ENCODE peak calls at places on chromosomes 1 and 21, in seven cellular contexts. One of them, this sample, is unnamed.

GRCh38 chr1:116273042-116273783 is 99.8 kb upstream of the ATP1A1 start:
- DNase-seq in astrocyte of the cerebellum: no peak
- DNase-seq in brain microvascular endothelial cell: no peak
- DNase-seq in AG04449: no peak
- DNase-seq in Panc1: no peak
- DNase-seq in suprapubic skin: no peak
- DNase-seq in cardiac fibroblast: no peak
- DNase-seq in this sample: no peak

GRCh38 chr1:24108334-24109165 is 3.4 kb downstream of the MYOM3 start:
- DNase-seq in AG04449: peak
- DNase-seq in astrocyte of the cerebellum: peak
- DNase-seq in brain microvascular endothelial cell: peak
- DNase-seq in cardiac fibroblast: peak
- DNase-seq in suprapubic skin: no peak
- DNase-seq in Panc1: no peak
- DNase-seq in this sample: peak

GRCh38 chr1:204350857-204351573 is 8.7 kb downstream of the PLEKHA6 start:
- DNase-seq in cardiac fibroblast: peak
- DNase-seq in Panc1: no peak
- DNase-seq in suprapubic skin: no peak
- DNase-seq in AG04449: no peak
- DNase-seq in astrocyte of the cerebellum: peak
- DNase-seq in brain microvascular endothelial cell: peak
- DNase-seq in this sample: no peak

GRCh38 chr1:201538618-201539551 is at the start of gene NAV1:
- DNase-seq in suprapubic skin: peak
- DNase-seq in brain microvascular endothelial cell: no peak
- DNase-seq in cardiac fibroblast: peak
- DNase-seq in Panc1: no peak
- DNase-seq in astrocyte of the cerebellum: no peak
- DNase-seq in AG04449: no peak
- DNase-seq in this sample: no peak

GRCh38 chr1:81224222-81224621 is 576.5 kb upstream of the ADGRL2 start:
- DNase-seq in cardiac fibroblast: no peak
- DNase-seq in astrocyte of the cerebellum: no peak
- DNase-seq in AG04449: no peak
- DNase-seq in suprapubic skin: no peak
- DNase-seq in Panc1: no peak
- DNase-seq in brain microvascular endothelial cell: no peak
- DNase-seq in this sample: no peak

GRCh38 chr1:94622757-94623156 is 81.2 kb upstream of the F3 start:
- DNase-seq in suprapubic skin: no peak
- DNase-seq in astrocyte of the cerebellum: no peak
- DNase-seq in AG04449: no peak
- DNase-seq in brain microvascular endothelial cell: peak
- DNase-seq in Panc1: no peak
- DNase-seq in cardiac fibroblast: peak
- DNase-seq in this sample: peak

GRCh38 chr1:155324717-155325595 is 4.3 kb downstream of the RUSC1 start:
- DNase-seq in brain microvascular endothelial cell: peak
- DNase-seq in astrocyte of the cerebellum: no peak
- DNase-seq in cardiac fibroblast: peak
- DNase-seq in Panc1: no peak
- DNase-seq in AG04449: no peak
- DNase-seq in suprapubic skin: peak
- DNase-seq in this sample: no peak

GRCh38 chr1:63317007-63317813 is 5.2 kb upstream of the FOXD3 start:
- DNase-seq in AG04449: no peak
- DNase-seq in suprapubic skin: no peak
- DNase-seq in cardiac fibroblast: peak
- DNase-seq in Panc1: peak
- DNase-seq in brain microvascular endothelial cell: peak
- DNase-seq in astrocyte of the cerebellum: no peak
- DNase-seq in this sample: no peak

GRCh38 chr1:81498370-81499184 is 302.2 kb upstream of the ADGRL2 start:
- DNase-seq in Panc1: no peak
- DNase-seq in cardiac fibroblast: no peak
- DNase-seq in brain microvascular endothelial cell: no peak
- DNase-seq in suprapubic skin: no peak
- DNase-seq in AG04449: no peak
- DNase-seq in astrocyte of the cerebellum: no peak
- DNase-seq in this sample: no peak

GRCh38 chr1:74368335-74368734 is 133.1 kb downstream of the TNNI3K start:
- DNase-seq in brain microvascular endothelial cell: no peak
- DNase-seq in suprapubic skin: no peak
- DNase-seq in AG04449: no peak
- DNase-seq in astrocyte of the cerebellum: no peak
- DNase-seq in Panc1: no peak
- DNase-seq in cardiac fibroblast: no peak
- DNase-seq in this sample: no peak

GRCh38 chr1:228014235-228014930 is 7.6 kb downstream of the WNT3A start:
- DNase-seq in cardiac fibroblast: peak
- DNase-seq in Panc1: no peak
- DNase-seq in suprapubic skin: peak
- DNase-seq in AG04449: no peak
- DNase-seq in astrocyte of the cerebellum: peak
- DNase-seq in brain microvascular endothelial cell: peak
- DNase-seq in this sample: no peak

GRCh38 chr1:149848811-149849210 is 50.6 kb upstream of the BOLA1 start:
- DNase-seq in cardiac fibroblast: no peak
- DNase-seq in Panc1: no peak
- DNase-seq in suprapubic skin: no peak
- DNase-seq in brain microvascular endothelial cell: no peak
- DNase-seq in AG04449: no peak
- DNase-seq in astrocyte of the cerebellum: no peak
- DNase-seq in this sample: no peak

GRCh38 chr1:62436039-62436465 is 797 bp upstream of the USP1 start:
- DNase-seq in AG04449: no peak
- DNase-seq in cardiac fibroblast: no peak
- DNase-seq in astrocyte of the cerebellum: no peak
- DNase-seq in Panc1: peak
- DNase-seq in suprapubic skin: peak
- DNase-seq in brain microvascular endothelial cell: no peak
- DNase-seq in this sample: no peak

GRCh38 chr1:226973898-226974543 is 33.9 kb downstream of the COQ8A start:
- DNase-seq in AG04449: peak
- DNase-seq in suprapubic skin: peak
- DNase-seq in cardiac fibroblast: peak
- DNase-seq in Panc1: no peak
- DNase-seq in brain microvascular endothelial cell: no peak
- DNase-seq in astrocyte of the cerebellum: no peak
- DNase-seq in this sample: no peak

GRCh38 chr1:17274186-17275170 is 25.6 kb downstream of the PADI3 start:
- DNase-seq in cardiac fibroblast: peak
- DNase-seq in suprapubic skin: no peak
- DNase-seq in brain microvascular endothelial cell: peak
- DNase-seq in Panc1: no peak
- DNase-seq in AG04449: no peak
- DNase-seq in astrocyte of the cerebellum: no peak
- DNase-seq in this sample: no peak

GRCh38 chr1:9593492-9594465 is 5.1 kb downstream of the TMEM201 start:
- DNase-seq in cardiac fibroblast: peak
- DNase-seq in brain microvascular endothelial cell: peak
- DNase-seq in Panc1: no peak
- DNase-seq in AG04449: peak
- DNase-seq in astrocyte of the cerebellum: no peak
- DNase-seq in suprapubic skin: no peak
- DNase-seq in this sample: no peak

GRCh38 chr1:9345922-9346321 is 53.2 kb downstream of the SPSB1 start:
- DNase-seq in AG04449: no peak
- DNase-seq in cardiac fibroblast: no peak
- DNase-seq in brain microvascular endothelial cell: no peak
- DNase-seq in suprapubic skin: no peak
- DNase-seq in astrocyte of the cerebellum: no peak
- DNase-seq in Panc1: no peak
- DNase-seq in this sample: no peak

GRCh38 chr21:41196990-41197389 is 29.0 kb downstream of the BACE2 start:
- DNase-seq in brain microvascular endothelial cell: no peak
- DNase-seq in Panc1: no peak
- DNase-seq in suprapubic skin: no peak
- DNase-seq in cardiac fibroblast: peak
- DNase-seq in astrocyte of the cerebellum: no peak
- DNase-seq in AG04449: no peak
- DNase-seq in this sample: no peak

GRCh38 chr1:46490603-46491499 is 1.2 kb downstream of the DMBX1 start:
- DNase-seq in cardiac fibroblast: no peak
- DNase-seq in suprapubic skin: no peak
- DNase-seq in AG04449: no peak
- DNase-seq in astrocyte of the cerebellum: no peak
- DNase-seq in brain microvascular endothelial cell: no peak
- DNase-seq in Panc1: no peak
- DNase-seq in this sample: no peak

GRCh38 chr1:46489638-46490602 is at the start of gene DMBX1:
- DNase-seq in Panc1: no peak
- DNase-seq in AG04449: no peak
- DNase-seq in suprapubic skin: no peak
- DNase-seq in astrocyte of the cerebellum: no peak
- DNase-seq in brain microvascular endothelial cell: no peak
- DNase-seq in cardiac fibroblast: peak
- DNase-seq in this sample: no peak

GRCh38 chr1:46492871-46493270 is 3.2 kb downstream of the DMBX1 start:
- DNase-seq in cardiac fibroblast: no peak
- DNase-seq in suprapubic skin: no peak
- DNase-seq in astrocyte of the cerebellum: no peak
- DNase-seq in Panc1: no peak
- DNase-seq in brain microvascular endothelial cell: no peak
- DNase-seq in AG04449: no peak
- DNase-seq in this sample: no peak

GRCh38 chr1:46492269-46492853 is 2.7 kb downstream of the DMBX1 start:
- DNase-seq in Panc1: no peak
- DNase-seq in cardiac fibroblast: no peak
- DNase-seq in brain microvascular endothelial cell: no peak
- DNase-seq in AG04449: no peak
- DNase-seq in astrocyte of the cerebellum: no peak
- DNase-seq in suprapubic skin: no peak
- DNase-seq in this sample: no peak

GRCh38 chr1:46491500-46492268 is 2.0 kb downstream of the DMBX1 start:
- DNase-seq in astrocyte of the cerebellum: no peak
- DNase-seq in brain microvascular endothelial cell: no peak
- DNase-seq in AG04449: no peak
- DNase-seq in Panc1: no peak
- DNase-seq in cardiac fibroblast: no peak
- DNase-seq in suprapubic skin: no peak
- DNase-seq in this sample: no peak
- H3K4me3 ChIP-seq in astrocyte of the cerebellum: no peak
- H3K4me3 ChIP-seq in brain microvascular endothelial cell: no peak
- H3K4me3 ChIP-seq in AG04449: no peak
- H3K4me3 ChIP-seq in Panc1: no peak
- H3K4me3 ChIP-seq in cardiac fibroblast: no peak
- H3K4me3 ChIP-seq in suprapubic skin: no peak
- H3K4me3 ChIP-seq in this sample: no peak

DNA sequence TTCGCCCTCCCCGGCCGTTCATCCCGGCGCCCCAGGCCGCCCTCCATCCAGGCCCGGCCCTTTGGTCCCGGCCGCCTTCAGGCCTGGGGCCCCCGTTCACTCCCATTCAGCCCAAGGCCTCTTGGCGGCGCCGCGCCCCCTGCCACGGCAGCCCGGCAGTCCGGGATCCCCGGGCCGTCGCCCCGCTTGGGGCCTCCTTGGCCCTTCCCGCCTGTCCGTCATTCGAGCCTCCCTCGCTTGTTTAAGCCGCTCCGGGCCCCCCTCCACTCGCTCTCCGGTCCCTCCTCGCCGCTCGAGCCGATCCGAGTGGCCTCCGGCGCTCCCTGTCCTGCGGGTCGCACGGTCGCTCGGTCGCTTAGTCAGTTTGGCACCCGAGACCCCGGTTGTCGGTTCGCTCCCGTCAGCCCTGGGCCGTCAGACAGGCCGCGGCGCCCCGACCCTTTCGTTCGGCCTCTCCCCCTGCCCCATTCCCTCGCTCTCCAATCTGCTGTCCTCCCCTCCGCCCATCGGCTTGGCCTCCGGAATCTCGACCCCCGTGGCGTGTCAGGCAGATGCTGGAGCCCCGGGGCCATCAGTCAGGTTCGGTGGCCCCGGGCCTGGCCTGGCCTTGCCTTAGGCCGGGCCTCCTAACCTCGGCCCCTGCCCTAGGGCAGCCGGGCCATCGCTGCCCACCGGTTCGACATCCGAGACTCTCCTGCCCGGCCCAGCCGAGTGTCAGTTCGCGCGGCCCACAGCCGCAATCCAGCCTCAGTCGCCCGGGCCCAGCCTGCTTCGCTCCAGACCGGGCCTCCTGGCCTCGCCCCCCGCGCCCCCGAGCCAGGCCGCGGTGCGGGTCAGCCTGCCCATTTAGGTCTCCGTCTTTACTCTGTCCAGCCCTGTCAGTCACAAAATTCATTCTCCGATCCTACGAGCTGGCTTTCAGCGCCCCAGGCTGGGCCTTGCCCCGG is 1.1 kb downstream of the LRRC41 start:
- DNase-seq in astrocyte of the cerebellum: no peak
- DNase-seq in cardiac fibroblast: peak
- DNase-seq in Panc1: no peak
- DNase-seq in brain microvascular endothelial cell: peak
- DNase-seq in suprapubic skin: no peak
- DNase-seq in AG04449: no peak
- DNase-seq in this sample: no peak
- TF ChIP-seq CTCF in astrocyte of the cerebellum: peak
- TF ChIP-seq CTCF in cardiac fibroblast: no peak
- TF ChIP-seq CTCF in Panc1: peak
- TF ChIP-seq CTCF in brain microvascular endothelial cell: peak
- TF ChIP-seq CTCF in suprapubic skin: no peak
- TF ChIP-seq CTCF in AG04449: peak
- TF ChIP-seq CTCF in this sample: no peak

DNA sequence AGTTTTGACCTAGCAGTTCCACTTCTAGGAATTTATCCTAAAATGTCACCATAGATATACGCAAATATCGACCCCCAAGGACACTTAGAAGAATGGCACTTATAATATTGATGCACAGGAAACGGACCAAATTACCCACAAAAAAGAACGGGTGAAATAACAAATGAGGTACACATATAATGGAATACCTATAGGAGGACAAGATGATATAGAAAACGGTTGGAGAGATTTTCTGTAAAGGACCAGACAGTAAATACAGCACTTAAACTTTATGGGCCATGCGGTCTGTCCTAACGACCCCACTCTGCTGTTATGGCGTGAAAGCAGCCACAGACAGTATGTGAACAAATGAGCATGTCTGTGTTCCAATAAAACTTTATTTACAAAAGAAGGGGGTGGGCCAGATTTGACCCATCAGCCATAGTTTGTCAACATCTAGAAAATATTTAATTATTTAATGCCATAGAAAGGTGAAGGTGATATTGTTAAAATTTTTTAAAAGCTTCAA is 2.4 kb downstream of the TMPRSS3 start:
- DNase-seq in AG04449: no peak
- DNase-seq in brain microvascular endothelial cell: no peak
- DNase-seq in cardiac fibroblast: no peak
- DNase-seq in Panc1: no peak
- DNase-seq in astrocyte of the cerebellum: no peak
- DNase-seq in suprapubic skin: no peak
- DNase-seq in this sample: no peak
- H3K4me3 ChIP-seq in AG04449: no peak
- H3K4me3 ChIP-seq in brain microvascular endothelial cell: no peak
- H3K4me3 ChIP-seq in cardiac fibroblast: no peak
- H3K4me3 ChIP-seq in Panc1: no peak
- H3K4me3 ChIP-seq in astrocyte of the cerebellum: no peak
- H3K4me3 ChIP-seq in suprapubic skin: no peak
- H3K4me3 ChIP-seq in this sample: no peak

DNA sequence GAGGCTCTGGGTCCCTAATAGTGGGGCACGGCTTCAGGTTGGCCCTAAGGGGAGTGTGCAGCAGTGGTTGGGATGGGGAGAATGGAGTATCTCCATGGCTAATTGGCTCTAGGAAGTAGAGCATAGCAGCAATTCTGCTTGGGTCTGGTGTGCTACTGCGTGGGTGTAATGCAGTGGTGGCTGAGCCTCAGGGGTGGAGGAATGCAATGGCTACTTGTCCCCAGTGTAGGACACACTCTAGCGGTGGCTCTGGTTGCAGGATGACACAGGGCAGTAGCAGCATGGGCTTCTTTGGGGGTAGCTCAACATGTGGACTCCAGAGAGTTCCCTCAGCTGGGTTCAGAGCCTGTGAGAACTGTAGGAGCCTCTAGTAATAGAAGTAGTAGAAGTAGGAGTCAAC is 91.2 kb upstream of the FAM78B start:
- DNase-seq in Panc1: no peak
- DNase-seq in cardiac fibroblast: no peak
- DNase-seq in AG04449: no peak
- DNase-seq in brain microvascular endothelial cell: no peak
- DNase-seq in astrocyte of the cerebellum: no peak
- DNase-seq in suprapubic skin: no peak
- DNase-seq in this sample: no peak
- TF ChIP-seq CTCF in Panc1: no peak
- TF ChIP-seq CTCF in cardiac fibroblast: no peak
- TF ChIP-seq CTCF in AG04449: no peak
- TF ChIP-seq CTCF in brain microvascular endothelial cell: no peak
- TF ChIP-seq CTCF in astrocyte of the cerebellum: no peak
- TF ChIP-seq CTCF in suprapubic skin: no peak
- TF ChIP-seq CTCF in this sample: no peak